ENCODE peak calls at places on chromosomes 2 and 18, in five cellular contexts. Z, F, O, R and I are unnamed samples.

GRCh38 chr2:97935719-97936161 is 60.0 kb downstream of the TMEM131 start:
- DNase-seq in F (peak), O (no peak), Z (no peak), R (no peak), I (no peak)

GRCh38 chr2:49360051-49360767 is 205.9 kb upstream of the FSHR start:
- DNase-seq in F (no peak), R (no peak), Z (no peak), O (no peak), I (no peak)

GRCh38 chr2:40020997-40021396 is 241.9 kb upstream of the THUMPD2 start:
- DNase-seq in Z (no peak), R (no peak), O (no peak), F (no peak), I (no peak)

GRCh38 chr2:203799905-203800304 is 67.7 kb upstream of the CTLA4 start:
- DNase-seq in F (no peak), R (no peak), O (no peak), Z (no peak), I (no peak)

GRCh38 chr2:1272835-1273234 is 140.4 kb upstream of the TPO start:
- DNase-seq in Z (no peak), F (no peak), O (no peak), R (no peak), I (no peak)

GRCh38 chr2:25276569-25277465 is 64.9 kb downstream of the DNMT3A start:
- DNase-seq in R (peak), Z (peak), F (no peak), O (peak), I (peak)

GRCh38 chr2:7792031-7792651 is 874.9 kb downstream of the RNF144A start:
- DNase-seq in R (no peak), O (no peak), F (no peak), Z (peak), I (peak)

GRCh38 chr18:59672125-59672769 is 25.0 kb downstream of the CCBE1 start:
- DNase-seq in Z (peak), F (no peak), R (no peak), O (no peak), I (no peak)

GRCh38 chr2:120312076-120312475 is 33.9 kb upstream of the INHBB start:
- DNase-seq in O (no peak), F (no peak), Z (no peak), R (no peak), I (no peak)

GRCh38 chr2:174776686-174777085 is 12.4 kb upstream of the CHRNA1 start:
- DNase-seq in F (no peak), R (no peak), Z (no peak), O (no peak), I (no peak)

GRCh38 chr2:196703660-196704209 is 64.2 kb downstream of the CCDC150 start:
- DNase-seq in O (no peak), R (no peak), F (no peak), Z (no peak), I (no peak)

GRCh38 chr2:160973991-160974390 is 186.2 kb upstream of the TANK start:
- DNase-seq in F (no peak), O (no peak), R (no peak), Z (no peak), I (no peak)

GRCh38 chr2:19046986-19047780 is 311.2 kb downstream of the OSR1 start:
- DNase-seq in R (no peak), Z (no peak), O (no peak), F (no peak), I (no peak)

GRCh38 chr18:22556271-22556990 is 138.7 kb upstream of the CTAGE1 start:
- DNase-seq in Z (no peak), O (no peak), R (no peak), F (no peak), I (no peak)
- H3K4me3 ChIP-seq in Z (no peak), O (no peak), R (no peak), F (no peak), I (no peak)

GRCh38 chr2:72561621-72562318 is 264.1 kb downstream of the EXOC6B start:
- DNase-seq in Z (no peak), O (no peak), F (no peak), R (no peak), I (no peak)

DNA sequence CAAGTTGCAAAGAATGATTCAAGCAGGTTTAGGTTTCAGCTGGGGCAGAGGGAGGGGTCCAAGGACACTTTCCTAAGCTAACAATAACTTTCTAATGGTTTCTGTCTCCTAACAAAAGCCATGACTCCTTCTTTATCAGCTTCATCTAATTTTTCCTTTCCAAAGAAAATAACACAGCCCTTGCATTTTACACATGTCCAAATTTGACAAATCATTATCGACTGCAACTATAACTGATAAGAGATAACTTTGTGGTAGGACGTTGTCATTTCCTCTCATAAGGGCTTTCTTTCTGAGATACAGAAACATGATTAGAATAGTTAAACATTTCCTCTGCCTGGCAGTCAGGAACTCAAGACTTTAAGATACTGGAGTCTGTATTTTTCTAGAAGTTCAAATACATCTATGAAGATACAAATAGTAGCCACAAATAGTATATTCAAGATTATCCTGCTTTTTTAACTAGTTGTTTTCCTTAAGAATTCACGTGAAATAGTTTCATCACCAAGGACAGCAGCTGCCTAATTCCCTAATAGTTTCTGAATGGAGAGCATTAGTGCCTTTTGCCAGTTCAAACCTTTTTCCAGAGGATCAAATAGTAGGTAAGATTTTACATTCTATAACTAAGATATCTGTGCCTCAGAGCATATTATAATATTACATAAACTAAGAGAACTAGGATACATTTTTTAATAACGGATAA is 263.2 kb downstream of the EXOC6B start:
- DNase-seq in O (no peak), F (no peak), Z (no peak), R (no peak), I (no peak)
- TF ChIP-seq CTCF in O (no peak), F (no peak), Z (no peak), R (no peak), I (no peak)

DNA sequence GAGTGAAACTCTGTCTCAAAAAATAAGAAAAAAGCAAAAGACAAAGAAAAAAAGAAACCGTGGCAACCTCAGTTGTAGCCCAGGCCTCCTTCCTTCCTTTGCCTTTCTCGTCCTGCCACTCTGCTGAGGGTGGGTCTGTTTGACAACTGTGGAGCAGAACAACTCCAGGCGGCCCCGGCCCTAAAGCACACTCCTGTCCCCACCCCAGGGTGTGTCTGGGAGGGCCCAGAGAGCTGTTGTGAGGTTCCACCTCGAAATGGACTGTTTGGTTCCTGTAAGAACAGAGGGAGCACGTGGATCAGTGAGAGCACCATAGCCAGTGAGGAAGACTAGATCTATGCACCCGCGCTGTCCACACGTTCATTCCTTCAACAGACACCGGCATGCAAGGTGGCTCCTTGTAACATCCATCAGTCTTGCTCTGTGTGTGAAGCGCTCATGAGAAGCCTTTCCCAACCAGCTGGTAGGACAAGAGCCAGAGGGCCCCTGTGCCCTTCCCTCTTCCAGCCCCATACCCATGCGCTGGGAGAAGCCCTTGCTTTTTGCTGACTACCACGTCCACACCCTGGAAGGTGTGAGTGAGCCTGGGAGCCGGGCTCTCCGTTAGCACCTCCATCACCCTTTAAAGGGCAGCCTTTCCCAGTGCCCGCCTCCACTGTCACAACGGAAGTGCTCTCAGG is 61.6 kb downstream of the SOWAHC start:
- DNase-seq in O (no peak), Z (no peak), F (no peak), R (peak), I (no peak)
- H3K27ac ChIP-seq in O (no peak), Z (no peak), F (no peak), R (peak), I (no peak)

GRCh38 chr2:178531161-178531560 is 50.9 kb downstream of the PLEKHA3 start:
- DNase-seq in F (no peak), O (no peak), R (no peak), Z (no peak), I (no peak)
- H3K4me3 ChIP-seq in F (no peak), O (no peak), R (no peak), Z (no peak), I (no peak)